ENCODE peak calls at places on chromosomes 1 and 21, in six cellular contexts. One of them, this sample, is unnamed.

GRCh38 chr1:30762931-30763653 is 5.5 kb upstream of the LAPTM5 start:
- DNase-seq in OCI-LY7: no peak
- DNase-seq in stomach: no peak
- DNase-seq in GM12865: no peak
- DNase-seq in LNCaP clone FGC: no peak
- DNase-seq in CD8-positive, alpha-beta T cell: no peak
- DNase-seq in this sample: no peak

GRCh38 chr1:16677552-16678423 is 11.0 kb upstream of the RNU1-3 start:
- DNase-seq in LNCaP clone FGC: peak; percentile 36
- DNase-seq in CD8-positive, alpha-beta T cell: peak; percentile 29
- DNase-seq in OCI-LY7: peak; percentile 16
- DNase-seq in GM12865: peak; percentile 52
- DNase-seq in stomach: no peak
- DNase-seq in this sample: peak; percentile 66

GRCh38 chr1:178023181-178023618 is 53.3 kb upstream of the SEC16B start:
- DNase-seq in GM12865: no peak
- DNase-seq in LNCaP clone FGC: no peak
- DNase-seq in OCI-LY7: no peak
- DNase-seq in CD8-positive, alpha-beta T cell: no peak
- DNase-seq in stomach: no peak
- DNase-seq in this sample: no peak

GRCh38 chr21:30233636-30234035 is 17.7 kb upstream of the CLDN8 start:
- DNase-seq in GM12865: no peak
- DNase-seq in OCI-LY7: no peak
- DNase-seq in LNCaP clone FGC: no peak
- DNase-seq in stomach: no peak
- DNase-seq in CD8-positive, alpha-beta T cell: no peak
- DNase-seq in this sample: no peak

GRCh38 chr1:103267893-103268292 is 159.6 kb upstream of the COL11A1 start:
- DNase-seq in stomach: no peak
- DNase-seq in LNCaP clone FGC: no peak
- DNase-seq in OCI-LY7: peak; percentile 4
- DNase-seq in CD8-positive, alpha-beta T cell: no peak
- DNase-seq in GM12865: no peak
- DNase-seq in this sample: no peak

GRCh38 chr1:43774359-43774758 is 67.0 kb downstream of the ST3GAL3 start:
- DNase-seq in OCI-LY7: no peak
- DNase-seq in GM12865: no peak
- DNase-seq in LNCaP clone FGC: no peak
- DNase-seq in stomach: no peak
- DNase-seq in CD8-positive, alpha-beta T cell: no peak
- DNase-seq in this sample: no peak

GRCh38 chr1:235783148-235783776 is 83.4 kb downstream of the LYST start:
- DNase-seq in LNCaP clone FGC: peak; percentile 28
- DNase-seq in GM12865: peak; percentile 37
- DNase-seq in stomach: no peak
- DNase-seq in OCI-LY7: peak; percentile 47
- DNase-seq in CD8-positive, alpha-beta T cell: no peak
- DNase-seq in this sample: no peak

GRCh38 chr1:107669996-107670395 is 295.0 kb downstream of the VAV3 start:
- DNase-seq in stomach: peak; percentile 91
- DNase-seq in CD8-positive, alpha-beta T cell: no peak
- DNase-seq in LNCaP clone FGC: peak; percentile 60
- DNase-seq in GM12865: peak; percentile 9
- DNase-seq in OCI-LY7: no peak
- DNase-seq in this sample: no peak

GRCh38 chr1:206935491-206936067 is 10.7 kb downstream of the PIGR start:
- DNase-seq in CD8-positive, alpha-beta T cell: peak; percentile 45
- DNase-seq in LNCaP clone FGC: no peak
- DNase-seq in stomach: peak; percentile 70
- DNase-seq in GM12865: peak; percentile 65
- DNase-seq in OCI-LY7: no peak
- DNase-seq in this sample: peak; percentile 43

GRCh38 chr1:248847181-248847955 is 9.3 kb downstream of the ZNF672 start:
- DNase-seq in OCI-LY7: no peak
- DNase-seq in stomach: no peak
- DNase-seq in LNCaP clone FGC: no peak
- DNase-seq in CD8-positive, alpha-beta T cell: peak; percentile 5
- DNase-seq in GM12865: no peak
- DNase-seq in this sample: no peak

GRCh38 chr1:171655215-171656116 is 3.0 kb upstream of the MYOC start:
- DNase-seq in LNCaP clone FGC: no peak
- DNase-seq in GM12865: peak; percentile 81
- DNase-seq in stomach: peak; percentile 45
- DNase-seq in OCI-LY7: peak; percentile 48
- DNase-seq in CD8-positive, alpha-beta T cell: peak; percentile 65
- DNase-seq in this sample: peak; percentile 66

GRCh38 chr1:59814180-59814900 is 409 bp upstream of the HOOK1 start:
- DNase-seq in CD8-positive, alpha-beta T cell: peak; percentile 83
- DNase-seq in LNCaP clone FGC: peak; percentile 99
- DNase-seq in OCI-LY7: no peak
- DNase-seq in stomach: peak; percentile 95
- DNase-seq in GM12865: peak; percentile 60
- DNase-seq in this sample: peak; percentile 86

GRCh38 chr1:58159424-58159810 is 387.1 kb downstream of the OMA1 start:
- DNase-seq in CD8-positive, alpha-beta T cell: no peak
- DNase-seq in GM12865: no peak
- DNase-seq in stomach: no peak
- DNase-seq in LNCaP clone FGC: no peak
- DNase-seq in OCI-LY7: no peak
- DNase-seq in this sample: no peak

GRCh38 chr1:238063454-238063853 is 172.7 kb upstream of the ZP4 start:
- DNase-seq in CD8-positive, alpha-beta T cell: no peak
- DNase-seq in OCI-LY7: no peak
- DNase-seq in LNCaP clone FGC: no peak
- DNase-seq in GM12865: peak; percentile 62
- DNase-seq in stomach: no peak
- DNase-seq in this sample: peak; percentile 25

GRCh38 chr1:180167721-180168467 is 13.2 kb downstream of the QSOX1 start:
- DNase-seq in GM12865: no peak
- DNase-seq in OCI-LY7: no peak
- DNase-seq in stomach: peak; percentile 89
- DNase-seq in LNCaP clone FGC: peak; percentile 46
- DNase-seq in CD8-positive, alpha-beta T cell: no peak
- DNase-seq in this sample: no peak

GRCh38 chr1:228000416-228000815 is 6.4 kb upstream of the WNT3A start:
- DNase-seq in LNCaP clone FGC: no peak
- DNase-seq in GM12865: no peak
- DNase-seq in OCI-LY7: no peak
- DNase-seq in CD8-positive, alpha-beta T cell: peak; percentile 9
- DNase-seq in stomach: peak; percentile 3
- DNase-seq in this sample: no peak

GRCh38 chr1:78673120-78673519 is 23.5 kb downstream of the IFI44 start:
- DNase-seq in GM12865: peak; percentile 40
- DNase-seq in CD8-positive, alpha-beta T cell: peak; percentile 40
- DNase-seq in OCI-LY7: no peak
- DNase-seq in stomach: no peak
- DNase-seq in LNCaP clone FGC: no peak
- DNase-seq in this sample: no peak

GRCh38 chr1:196393742-196394141 is 214.5 kb downstream of the KCNT2 start:
- DNase-seq in CD8-positive, alpha-beta T cell: no peak
- DNase-seq in stomach: no peak
- DNase-seq in LNCaP clone FGC: no peak
- DNase-seq in GM12865: no peak
- DNase-seq in OCI-LY7: no peak
- DNase-seq in this sample: no peak

GRCh38 chr1:50971748-50972305 is 1.8 kb downstream of the CDKN2C start:
- DNase-seq in stomach: no peak
- DNase-seq in GM12865: peak; percentile 58
- DNase-seq in CD8-positive, alpha-beta T cell: no peak
- DNase-seq in LNCaP clone FGC: no peak
- DNase-seq in OCI-LY7: no peak
- DNase-seq in this sample: peak; percentile 29

GRCh38 chr1:54619749-54620148 is 3.6 kb downstream of the FAM151A start:
- DNase-seq in LNCaP clone FGC: no peak
- DNase-seq in GM12865: no peak
- DNase-seq in stomach: no peak
- DNase-seq in CD8-positive, alpha-beta T cell: no peak
- DNase-seq in OCI-LY7: no peak
- DNase-seq in this sample: no peak

GRCh38 chr1:35451125-35451528 is 106.1 kb downstream of the KIAA0319L start:
- DNase-seq in LNCaP clone FGC: peak; percentile 56
- DNase-seq in CD8-positive, alpha-beta T cell: peak; percentile 80
- DNase-seq in OCI-LY7: peak; percentile 72
- DNase-seq in stomach: peak; percentile 87
- DNase-seq in GM12865: peak; percentile 82
- DNase-seq in this sample: no peak

GRCh38 chr1:25482211-25482610 is 51.5 kb downstream of the MACO1 start:
- DNase-seq in OCI-LY7: no peak
- DNase-seq in CD8-positive, alpha-beta T cell: no peak
- DNase-seq in LNCaP clone FGC: no peak
- DNase-seq in GM12865: no peak
- DNase-seq in stomach: no peak
- DNase-seq in this sample: no peak

GRCh38 chr1:2494323-2494693 is 18.2 kb downstream of the PLCH2 start:
- DNase-seq in LNCaP clone FGC: peak; percentile 85
- DNase-seq in stomach: no peak
- DNase-seq in CD8-positive, alpha-beta T cell: no peak
- DNase-seq in OCI-LY7: peak; percentile 43
- DNase-seq in GM12865: no peak
- DNase-seq in this sample: no peak

GRCh38 chr1:209389258-209389657 is 194.3 kb upstream of the CAMK1G start:
- DNase-seq in GM12865: no peak
- DNase-seq in LNCaP clone FGC: no peak
- DNase-seq in stomach: no peak
- DNase-seq in CD8-positive, alpha-beta T cell: no peak
- DNase-seq in OCI-LY7: no peak
- DNase-seq in this sample: no peak

GRCh38 chr1:218380125-218380977 is 35.2 kb downstream of the TGFB2 start:
- DNase-seq in LNCaP clone FGC: peak; percentile 78
- DNase-seq in OCI-LY7: no peak
- DNase-seq in GM12865: no peak
- DNase-seq in CD8-positive, alpha-beta T cell: no peak
- DNase-seq in stomach: peak; percentile 54
- DNase-seq in this sample: no peak

GRCh38 chr1:8198522-8198921 is 119.4 kb upstream of the SLC45A1 start:
- DNase-seq in stomach: no peak
- DNase-seq in LNCaP clone FGC: no peak
- DNase-seq in GM12865: no peak
- DNase-seq in CD8-positive, alpha-beta T cell: no peak
- DNase-seq in OCI-LY7: no peak
- DNase-seq in this sample: no peak

GRCh38 chr1:120133228-120133927 is 42.9 kb downstream of the SEC22B start:
- DNase-seq in stomach: no peak
- DNase-seq in CD8-positive, alpha-beta T cell: no peak
- DNase-seq in LNCaP clone FGC: no peak
- DNase-seq in OCI-LY7: no peak
- DNase-seq in GM12865: no peak
- DNase-seq in this sample: no peak

GRCh38 chr1:94729287-94729686 is 90.9 kb upstream of the SLC44A3 start:
- DNase-seq in GM12865: no peak
- DNase-seq in stomach: no peak
- DNase-seq in OCI-LY7: no peak
- DNase-seq in LNCaP clone FGC: no peak
- DNase-seq in CD8-positive, alpha-beta T cell: no peak
- DNase-seq in this sample: no peak
- H3K4me3 ChIP-seq in GM12865: no peak overlapping the region
- H3K4me3 ChIP-seq in stomach: no peak overlapping the region
- H3K4me3 ChIP-seq in OCI-LY7: no peak overlapping the region
- H3K4me3 ChIP-seq in LNCaP clone FGC: no peak overlapping the region
- H3K4me3 ChIP-seq in CD8-positive, alpha-beta T cell: no peak overlapping the region
- H3K4me3 ChIP-seq in this sample: no peak overlapping the region

GRCh38 chr1:34328281-34328680 is 151.6 kb downstream of the C1orf94 start:
- DNase-seq in GM12865: no peak
- DNase-seq in stomach: no peak
- DNase-seq in LNCaP clone FGC: no peak
- DNase-seq in OCI-LY7: no peak
- DNase-seq in CD8-positive, alpha-beta T cell: no peak
- DNase-seq in this sample: no peak
- TF ChIP-seq CTCF in GM12865: no peak
- TF ChIP-seq CTCF in stomach: no peak
- TF ChIP-seq CTCF in LNCaP clone FGC: no peak
- TF ChIP-seq CTCF in OCI-LY7: no peak
- TF ChIP-seq CTCF in CD8-positive, alpha-beta T cell: no peak
- TF ChIP-seq CTCF in this sample: no peak

GRCh38 chr1:41807390-41807789 is 111.3 kb downstream of the HIVEP3 start:
- DNase-seq in CD8-positive, alpha-beta T cell: no peak
- DNase-seq in stomach: no peak
- DNase-seq in OCI-LY7: no peak
- DNase-seq in LNCaP clone FGC: no peak
- DNase-seq in GM12865: no peak
- DNase-seq in this sample: no peak

GRCh38 chr1:41804176-41804575 is 114.5 kb downstream of the HIVEP3 start:
- DNase-seq in stomach: no peak
- DNase-seq in GM12865: peak; percentile 65
- DNase-seq in CD8-positive, alpha-beta T cell: peak; percentile 43
- DNase-seq in OCI-LY7: peak; percentile 27
- DNase-seq in LNCaP clone FGC: no peak
- DNase-seq in this sample: no peak

GRCh38 chr1:41803656-41804055 is 115.1 kb downstream of the HIVEP3 start:
- DNase-seq in GM12865: peak; percentile 9
- DNase-seq in OCI-LY7: no peak
- DNase-seq in LNCaP clone FGC: no peak
- DNase-seq in stomach: no peak
- DNase-seq in CD8-positive, alpha-beta T cell: no peak
- DNase-seq in this sample: no peak

GRCh38 chr1:41806472-41807155 is 112.1 kb downstream of the HIVEP3 start:
- DNase-seq in GM12865: peak; percentile 75
- DNase-seq in OCI-LY7: no peak
- DNase-seq in CD8-positive, alpha-beta T cell: peak; percentile 50
- DNase-seq in LNCaP clone FGC: no peak
- DNase-seq in stomach: no peak
- DNase-seq in this sample: peak; percentile 78

GRCh38 chr1:41805771-41806471 is 112.8 kb downstream of the HIVEP3 start:
- DNase-seq in stomach: no peak
- DNase-seq in CD8-positive, alpha-beta T cell: peak; percentile 49
- DNase-seq in GM12865: peak; percentile 16
- DNase-seq in LNCaP clone FGC: no peak
- DNase-seq in OCI-LY7: no peak
- DNase-seq in this sample: no peak
- H3K4me3 ChIP-seq in stomach: no peak overlapping the region
- H3K4me3 ChIP-seq in CD8-positive, alpha-beta T cell: no peak overlapping the region
- H3K4me3 ChIP-seq in GM12865: peak overlapping the region; percentile 20
- H3K4me3 ChIP-seq in LNCaP clone FGC: no peak overlapping the region
- H3K4me3 ChIP-seq in OCI-LY7: no peak overlapping the region
- H3K4me3 ChIP-seq in this sample: peak overlapping the region; percentile 42

DNA sequence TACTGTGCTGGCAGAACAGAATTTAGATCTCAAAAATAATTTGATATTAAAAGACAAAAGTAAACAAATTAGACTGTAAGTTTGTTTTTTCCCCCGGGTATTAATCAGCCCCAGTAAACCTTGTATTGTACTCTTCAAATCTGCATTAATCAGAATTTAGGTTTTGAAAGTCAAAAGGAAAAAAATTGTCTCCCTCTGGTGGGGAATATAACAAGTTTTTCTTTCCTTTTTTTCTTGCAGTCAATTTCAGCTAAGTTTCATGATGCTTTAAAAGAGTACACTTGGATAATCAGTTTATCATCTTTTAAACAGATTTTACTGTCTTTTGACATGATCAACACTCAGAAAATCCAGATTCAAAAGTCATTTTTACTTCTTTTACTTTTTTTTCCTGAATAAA is 134.5 kb upstream of the PKN2 start:
- DNase-seq in LNCaP clone FGC: no peak
- DNase-seq in OCI-LY7: no peak
- DNase-seq in CD8-positive, alpha-beta T cell: no peak
- DNase-seq in stomach: no peak
- DNase-seq in GM12865: no peak
- DNase-seq in this sample: no peak
- TF ChIP-seq CTCF in LNCaP clone FGC: peak; percentile 8
- TF ChIP-seq CTCF in OCI-LY7: peak; percentile 51
- TF ChIP-seq CTCF in CD8-positive, alpha-beta T cell: no peak
- TF ChIP-seq CTCF in stomach: peak; percentile 15
- TF ChIP-seq CTCF in GM12865: no peak
- TF ChIP-seq CTCF in this sample: peak; percentile 2

GRCh38 chr1:211344335-211344664 is 17.7 kb downstream of the TRAF5 start:
- DNase-seq in GM12865: no peak
- DNase-seq in stomach: no peak
- DNase-seq in LNCaP clone FGC: no peak
- DNase-seq in OCI-LY7: no peak
- DNase-seq in CD8-positive, alpha-beta T cell: no peak
- DNase-seq in this sample: no peak
- H3K4me3 ChIP-seq in GM12865: no peak overlapping the region
- H3K4me3 ChIP-seq in stomach: no peak overlapping the region
- H3K4me3 ChIP-seq in LNCaP clone FGC: no peak overlapping the region
- H3K4me3 ChIP-seq in OCI-LY7: no peak overlapping the region
- H3K4me3 ChIP-seq in CD8-positive, alpha-beta T cell: no peak overlapping the region
- H3K4me3 ChIP-seq in this sample: no peak overlapping the region